ENCODE peak calls at places on chromosomes 3 and 15, in four cellular contexts. E is A549, D is HepG2, X is K562. I is an unnamed sample.

GRCh38 chr3:55549172-55549571 is 62.1 kb upstream of the WNT5A start:
- DNase-seq in E (no peak), D (no peak), X (no peak), I (no peak)

GRCh38 chr15:96629501-96629900 is 299.0 kb downstream of the NR2F2 start:
- DNase-seq in E (no peak), D (no peak), X (no peak), I (no peak)

GRCh38 chr3:99774467-99774866 is 43.2 kb upstream of the CMSS1 start:
- DNase-seq in E (no peak), D (no peak), X (no peak), I (no peak)

GRCh38 chr15:70690491-70691281 is 72.7 kb downstream of the UACA start:
- DNase-seq in E (peak), D (peak), X (no peak), I (no peak)

GRCh38 chr3:17583530-17583929 is 158.9 kb downstream of the TBC1D5 start:
- DNase-seq in E (no peak), D (no peak), X (no peak), I (no peak)

GRCh38 chr15:52095597-52096262 is 16.8 kb downstream of the BCL2L10 start:
- DNase-seq in E (peak), D (no peak), X (no peak), I (no peak)

GRCh38 chr3:16399473-16399872 is 114.0 kb downstream of the RFTN1 start:
- DNase-seq in E (peak), D (no peak), X (no peak), I (peak)

GRCh38 chr3:133561682-133562081 is 11.8 kb upstream of the CDV3 start:
- DNase-seq in E (no peak), D (no peak), X (no peak), I (no peak)

GRCh38 chr15:35991386-35991785 is 445.4 kb upstream of the DPH6 start:
- DNase-seq in E (no peak), D (no peak), X (no peak), I (no peak)

GRCh38 chr3:195068045-195068444 is 202.9 kb downstream of the XXYLT1 start:
- DNase-seq in E (no peak), D (no peak), X (no peak), I (no peak)

GRCh38 chr3:48647714-48648113 is 12.5 kb upstream of the SLC26A6 start:
- DNase-seq in E (no peak), D (no peak), X (no peak), I (no peak)

GRCh38 chr3:195462308-195462610 is 19.4 kb upstream of the ACAP2 start:
- DNase-seq in E (no peak), D (no peak), X (no peak), I (no peak)

GRCh38 chr15:77870195-77871065 is 207.1 kb downstream of the TBC1D2B start:
- DNase-seq in E (peak), D (peak), X (peak), I (peak)

GRCh38 chr3:67082533-67083024 is 84.5 kb downstream of the KBTBD8 start:
- DNase-seq in E (no peak), D (no peak), X (no peak), I (no peak)

GRCh38 chr3:56928379-56929068 is 126.8 kb upstream of the ARHGEF3 start:
- DNase-seq in E (no peak), D (peak), X (no peak), I (peak)

GRCh38 chr3:142817356-142817755 is 71.5 kb downstream of the PCOLCE2 start:
- DNase-seq in E (no peak), D (no peak), X (no peak), I (no peak)

GRCh38 chr3:168914662-168915061 is 748.9 kb downstream of the MECOM start:
- DNase-seq in E (no peak), D (no peak), X (no peak), I (peak)

GRCh38 chr15:74172751-74173544 is 562 bp upstream of the ISLR start:
- DNase-seq in E (no peak), D (no peak), X (peak), I (peak)

GRCh38 chr3:113079532-113079931 is 88.7 kb downstream of the GTPBP8 start:
- DNase-seq in E (no peak), D (no peak), X (no peak), I (no peak)

GRCh38 chr3:195119461-195120198 is 151.3 kb downstream of the XXYLT1 start:
- DNase-seq in E (peak), D (peak), X (no peak), I (peak)

GRCh38 chr3:117435481-117435880 is 725.9 kb downstream of the TUSC7 start:
- DNase-seq in E (no peak), D (no peak), X (no peak), I (no peak)

GRCh38 chr3:12478326-12478725 is 6.0 kb upstream of the TSEN2 start:
- DNase-seq in E (no peak), D (no peak), X (no peak), I (no peak)

GRCh38 chr15:62558640-62559039 is 393.6 kb upstream of the C2CD4B start:
- DNase-seq in E (no peak), D (peak), X (no peak), I (peak)

GRCh38 chr3:187830181-187830580 is 84.9 kb upstream of the BCL6 start:
- DNase-seq in E (no peak), D (no peak), X (no peak), I (no peak)

GRCh38 chr3:139835830-139836655 is 98.9 kb upstream of the CLSTN2 start:
- DNase-seq in E (no peak), D (no peak), X (no peak), I (no peak)

GRCh38 chr3:52402101-52402521 is 42.8 kb downstream of the SEMA3G start:
- DNase-seq in E (no peak), D (no peak), X (no peak), I (no peak)

GRCh38 chr3:156010829-156011228 is 109.5 kb upstream of the KCNAB1 start:
- DNase-seq in E (peak), D (peak), X (no peak), I (peak)

GRCh38 chr3:174495928-174496327 is 363.2 kb upstream of the NAALADL2 start:
- DNase-seq in E (no peak), D (no peak), X (no peak), I (no peak)

GRCh38 chr3:38662544-38662943 is 13.1 kb upstream of the SCN5A start:
- DNase-seq in E (peak), D (peak), X (no peak), I (peak)

GRCh38 chr3:129598484-129598883 is 8.0 kb downstream of the PLXND1 start:
- DNase-seq in E (no peak), D (no peak), X (no peak), I (no peak)
- H3K27ac ChIP-seq in E (peak), D (no peak), X (no peak), I (no peak)

GRCh38 chr15:64224508-64224907 is 61.7 kb upstream of the PPIB start:
- DNase-seq in E (no peak), D (peak), X (no peak), I (no peak)
- TF ChIP-seq JUNB in E (no peak), D (no peak), X (no peak), I (no peak)

DNA sequence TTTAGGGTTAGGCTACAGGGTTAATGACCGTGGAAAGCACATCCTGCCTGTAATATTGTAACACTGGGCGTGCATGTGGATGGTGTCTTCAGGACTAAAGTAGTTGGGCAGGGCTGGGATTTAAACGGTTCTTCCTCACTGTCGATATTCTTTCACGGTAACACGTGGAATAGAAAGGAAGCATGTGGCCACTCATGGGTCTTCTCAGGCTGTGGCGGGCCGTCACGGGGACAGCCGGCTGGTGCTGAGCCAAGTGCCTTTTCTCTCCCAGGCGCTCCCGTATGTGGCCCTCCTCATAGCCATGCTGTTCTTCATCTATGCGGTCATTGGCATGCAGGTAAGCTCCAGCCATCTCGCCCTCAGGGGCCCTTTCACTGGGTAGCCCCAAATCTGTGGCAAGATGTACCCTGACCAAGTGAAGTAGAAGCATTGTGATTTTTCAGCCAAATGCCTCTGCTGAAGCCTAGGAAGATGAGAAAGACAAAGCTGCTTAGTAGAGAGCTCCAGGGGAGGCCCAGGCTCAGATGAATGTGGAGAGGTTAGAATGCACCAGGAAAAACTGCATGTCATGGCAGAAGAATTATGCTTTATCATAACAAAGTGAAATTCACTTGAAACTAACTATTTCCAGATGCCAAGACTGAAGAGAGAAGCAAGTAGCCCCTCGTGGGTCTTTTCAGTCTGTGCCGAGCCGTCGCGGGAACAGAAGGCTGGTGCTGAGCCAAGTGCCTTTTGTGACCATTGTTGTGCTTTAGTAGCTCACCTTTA is 73.5 kb downstream of the CHDH start:
- DNase-seq in E (no peak), D (no peak), X (no peak), I (no peak)
- H3K27ac ChIP-seq in E (peak), D (no peak), X (no peak), I (no peak)

GRCh38 chr3:42529463-42529862 is 27.0 kb downstream of the VIPR1 start:
- DNase-seq in E (no peak), D (no peak), X (no peak), I (no peak)
- TF ChIP-seq JUNB in E (no peak), D (no peak), X (no peak), I (no peak)

DNA sequence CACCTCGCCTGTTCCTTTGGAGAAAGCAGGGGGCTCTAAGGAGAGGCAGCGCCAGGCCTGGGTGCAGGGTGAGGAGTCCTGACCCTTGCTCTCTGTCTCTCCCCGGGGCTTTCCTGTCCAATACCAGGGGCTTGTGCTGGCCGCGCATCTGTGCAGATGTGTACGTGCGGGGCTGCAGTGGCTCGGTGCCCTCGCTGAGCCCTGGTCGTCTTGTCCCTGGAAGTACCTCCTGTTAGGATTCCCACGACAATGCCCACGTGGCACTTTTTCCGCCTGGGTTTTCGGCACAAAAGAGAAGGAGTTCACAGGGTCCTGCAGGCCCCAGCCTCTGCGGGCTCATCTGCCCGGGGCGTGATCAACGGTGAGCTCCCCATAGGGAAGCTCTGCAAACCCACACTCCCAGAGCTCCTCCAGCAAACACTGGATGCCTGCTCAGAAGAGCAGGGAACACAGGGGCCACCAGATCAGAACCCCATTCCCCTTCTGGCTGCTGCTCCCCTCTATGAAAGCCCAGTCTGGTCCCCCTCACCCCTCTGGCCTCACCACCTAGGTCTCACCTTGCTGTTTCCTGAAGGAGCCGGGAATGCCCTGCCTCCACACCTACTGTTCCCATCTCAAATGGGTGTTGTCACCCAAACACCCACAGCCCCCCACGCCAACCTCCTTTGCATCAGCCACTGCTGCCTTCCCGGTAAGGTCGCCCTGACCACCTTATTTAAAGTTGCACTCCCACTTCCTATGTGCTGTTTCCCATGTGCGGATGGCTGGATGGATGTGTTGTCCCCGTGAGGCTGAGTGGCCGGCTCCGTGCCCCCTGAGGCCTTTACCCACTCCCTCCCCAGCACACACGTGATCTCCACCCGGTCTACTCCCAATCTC is 62.6 kb upstream of the PRR20G start:
- DNase-seq in E (no peak), D (no peak), X (no peak), I (no peak)
- H3K27ac ChIP-seq in E (no peak), D (no peak), X (no peak), I (no peak)

DNA sequence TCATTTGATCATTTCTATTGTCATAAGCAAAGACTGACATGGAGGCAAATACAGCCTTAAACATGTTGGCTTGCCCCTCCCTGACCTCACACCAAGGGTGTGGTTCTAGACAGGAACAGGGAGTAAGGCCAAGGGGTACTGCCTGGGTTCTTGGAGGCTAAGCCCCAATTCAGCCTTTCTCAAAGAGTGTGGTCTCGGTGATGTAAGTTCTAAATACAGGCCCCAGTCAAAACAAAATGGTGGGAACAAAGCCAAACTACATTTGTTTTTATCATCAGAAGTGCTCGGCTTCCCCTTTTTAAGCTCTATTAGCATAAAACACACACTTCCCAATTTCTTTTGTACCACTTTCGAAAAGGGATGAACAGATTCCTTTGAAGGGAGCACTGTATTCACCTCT is 129.5 kb downstream of the ATP8B4 start:
- DNase-seq in E (no peak), D (no peak), X (no peak), I (no peak)
- TF ChIP-seq JUNB in E (no peak), D (no peak), X (no peak), I (no peak)

DNA sequence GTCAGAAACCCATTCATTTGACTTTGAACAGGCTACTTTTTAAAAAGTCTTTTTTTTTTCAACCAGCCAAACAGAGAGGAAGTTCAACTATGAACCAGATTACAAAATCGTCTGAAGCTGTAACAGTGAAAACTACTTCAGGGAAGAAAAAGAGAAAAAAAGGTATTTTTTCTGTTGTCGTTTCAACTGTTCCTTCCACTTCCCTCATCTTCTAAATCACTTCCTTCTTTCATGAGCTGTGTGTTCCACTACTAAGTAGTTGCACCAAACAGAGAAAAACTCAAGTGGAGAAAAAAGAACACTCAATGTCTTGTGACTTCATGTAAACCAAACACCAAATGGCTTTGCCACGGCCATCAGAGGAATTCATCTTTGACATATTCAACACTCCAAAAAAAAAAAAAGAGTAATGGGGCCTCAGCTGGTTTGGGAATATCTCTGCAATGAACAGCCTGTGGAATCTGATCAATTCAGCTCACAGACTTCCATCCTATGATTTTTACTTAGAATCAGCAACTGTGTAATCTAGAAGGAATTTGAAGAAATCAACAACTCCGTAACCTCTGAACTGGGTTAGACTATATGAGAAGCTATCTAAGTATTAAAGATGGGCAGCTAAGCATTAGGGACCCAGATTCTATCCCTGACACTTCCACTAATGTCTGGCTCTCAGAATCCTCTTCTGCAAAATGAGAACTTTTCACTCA is 47.6 kb upstream of the RNF7 start:
- DNase-seq in E (no peak), D (no peak), X (no peak), I (no peak)
- H3K27ac ChIP-seq in E (no peak), D (no peak), X (no peak), I (no peak)

GRCh38 chr3:185792955-185793354 is 31.9 kb downstream of the IGF2BP2 start:
- DNase-seq in E (no peak), D (no peak), X (no peak), I (no peak)

GRCh38 chr3:185786956-185787877 is 37.6 kb downstream of the IGF2BP2 start:
- DNase-seq in E (no peak), D (no peak), X (no peak), I (peak)

GRCh38 chr3:185789891-185790830 is 34.7 kb downstream of the IGF2BP2 start:
- DNase-seq in E (no peak), D (no peak), X (no peak), I (peak)

GRCh38 chr3:185788292-185788691 is 36.5 kb downstream of the IGF2BP2 start:
- DNase-seq in E (no peak), D (peak), X (no peak), I (no peak)

DNA sequence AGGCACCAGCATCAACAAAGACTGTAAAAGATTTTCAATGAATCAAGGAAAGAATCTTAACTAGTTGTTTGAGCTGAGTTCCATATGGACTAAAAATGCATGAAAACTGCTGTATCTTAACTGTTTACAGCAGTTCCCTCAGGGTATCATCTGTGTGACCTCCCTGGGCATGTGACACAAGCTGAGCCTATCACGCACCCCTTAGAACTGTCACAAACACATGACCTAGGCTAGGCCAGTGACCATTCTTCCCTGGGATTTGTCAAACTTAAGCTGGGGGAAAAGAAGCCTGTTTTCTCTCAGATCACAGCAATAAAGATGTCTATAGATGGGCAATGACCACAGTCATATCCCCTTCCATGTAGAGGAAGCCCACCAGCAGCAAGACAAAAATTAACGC is 35.7 kb downstream of the IGF2BP2 start:
- DNase-seq in E (no peak), D (no peak), X (no peak), I (no peak)
- TF ChIP-seq JUNB in E (no peak), D (no peak), X (no peak), I (no peak)

GRCh38 chr3:9247361-9248231 is 1.9 kb downstream of the SRGAP3 start:
- DNase-seq in E (no peak), D (no peak), X (no peak), I (peak)
- H3K27ac ChIP-seq in E (no peak), D (no peak), X (no peak), I (no peak)

DNA sequence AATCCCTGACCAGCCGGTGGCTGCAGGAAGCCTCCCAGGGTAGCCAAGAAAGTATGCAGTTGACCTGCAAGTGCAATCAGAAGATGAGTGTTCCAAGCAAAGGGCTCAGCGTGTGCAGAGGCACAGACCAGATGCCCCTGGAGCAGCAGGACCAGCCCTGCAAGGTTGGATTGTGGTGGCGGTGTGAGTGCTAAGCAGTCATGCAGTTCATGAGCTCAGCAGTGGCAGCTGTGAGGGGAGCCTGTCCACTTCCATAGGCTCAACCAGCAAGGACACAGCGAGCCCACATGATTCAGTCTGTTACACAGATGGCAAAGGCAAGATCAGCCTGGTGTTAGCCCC is 96.0 kb upstream of the PRR23E start:
- DNase-seq in E (no peak), D (no peak), X (no peak), I (no peak)
- TF ChIP-seq JUNB in E (no peak), D (no peak), X (no peak), I (no peak)

I was measured in GM23338.